ENCODE peak calls at places on chromosomes 2 and 18, in four cellular contexts. S is Right ventricle myocardium inferior; C is AG04450; O is CD8-positive, alpha-beta memory T cell. H is an unnamed sample.

GRCh38 chr2:8438996-8439395 is 242.9 kb upstream of the ID2 start:
- DNase-seq in S (no peak), C (no peak), O (no peak), H (no peak)

GRCh38 chr2:224165901-224166319 is 126.8 kb upstream of the SERPINE2 start:
- DNase-seq in S (no peak), C (no peak), O (no peak), H (no peak)

GRCh38 chr2:68251855-68252406 is 401 bp downstream of the PPP3R1 start:
- DNase-seq in S (no peak), C (no peak), O (peak; percentile 68), H (no peak)

GRCh38 chr2:202064206-202064880 is 8.7 kb upstream of the KIAA2012 start:
- DNase-seq in S (peak; percentile 48), C (peak; percentile 67), O (no peak), H (no peak)

GRCh38 chr2:102582845-102583244 is 36.5 kb upstream of the SLC9A2 start:
- DNase-seq in S (no peak), C (no peak), O (no peak), H (no peak)

GRCh38 chr2:105857076-105857740 is 112.5 kb downstream of the NCK2 start:
- DNase-seq in S (no peak), C (no peak), O (peak; percentile 60), H (no peak)

GRCh38 chr2:227508001-227508400 is 36.0 kb downstream of the AGFG1 start:
- DNase-seq in S (no peak), C (no peak), O (no peak), H (no peak)

GRCh38 chr18:68104036-68104435 is 587.5 kb upstream of the DSEL start:
- DNase-seq in S (no peak), C (no peak), O (no peak), H (no peak)

GRCh38 chr2:19195681-19196080 is 162.7 kb downstream of the OSR1 start:
- DNase-seq in S (no peak), C (no peak), O (no peak), H (no peak)